ENCODE peak calls at places on chromosomes 4 and X, in four cellular contexts. X is CD4-positive, alpha-beta T cell; P is spleen; R is body of pancreas. M is an unnamed sample.

GRCh38 chr4:174613979-174614378 is 91.7 kb upstream of the HPGD start:
- DNase-seq in X (no peak), P (no peak), R (no peak), M (no peak)

GRCh38 chrX:153764786-153765137 is 713 bp downstream of the PLXNB3 start:
- DNase-seq in X (no peak), P (peak), R (no peak), M (no peak)

GRCh38 chr4:1501754-1502500 is 95.7 kb upstream of the NKX1-1 start:
- DNase-seq in X (no peak), P (peak), R (no peak), M (no peak)

GRCh38 chr4:101033986-101034385 is 313.3 kb downstream of the PPP3CA start:
- DNase-seq in X (no peak), P (no peak), R (no peak), M (no peak)

GRCh38 chr4:38078590-38079381 is 118.6 kb downstream of the PTTG2 start:
- DNase-seq in X (no peak), P (no peak), R (no peak), M (no peak)

GRCh38 chr4:36285784-36286480 is 4.5 kb downstream of the DTHD1 start:
- DNase-seq in X (peak), P (no peak), R (peak), M (peak)

GRCh38 chr4:1579834-1580686 is 104.1 kb downstream of the FAM53A start:
- DNase-seq in X (peak), P (peak), R (peak), M (peak)

GRCh38 chrX:47361538-47362511 is 8.6 kb upstream of the ZNF157 start:
- DNase-seq in X (no peak), P (peak), R (peak), M (peak)

GRCh38 chrX:101291204-101291603 is at the start of gene TAF7L:
- DNase-seq in X (no peak), P (no peak), R (no peak), M (no peak)

GRCh38 chrX:40502688-40503087 is 78.1 kb upstream of the ATP6AP2 start:
- DNase-seq in X (no peak), P (no peak), R (no peak), M (no peak)

GRCh38 chr4:48175806-48176205 is 41.8 kb upstream of the TXK start:
- DNase-seq in X (no peak), P (no peak), R (no peak), M (no peak)

GRCh38 chrX:69603566-69604194 is 12.2 kb upstream of the EDA start:
- DNase-seq in X (no peak), P (no peak), R (peak), M (no peak)

GRCh38 chr4:93313207-93313606 is 515.3 kb upstream of the ATOH1 start:
- DNase-seq in X (no peak), P (no peak), R (no peak), M (no peak)

GRCh38 chrX:15718283-15718970 is 19.6 kb upstream of the CA5B start:
- DNase-seq in X (no peak), P (no peak), R (no peak), M (no peak)

GRCh38 chr4:75733369-75733768 is 9.0 kb downstream of the USO1 start:
- DNase-seq in X (no peak), P (no peak), R (no peak), M (no peak)

GRCh38 chr4:89434364-89434988 is 126.9 kb upstream of the GPRIN3 start:
- DNase-seq in X (no peak), P (no peak), R (peak), M (peak)

GRCh38 chr4:93396274-93396673 is 432.3 kb upstream of the ATOH1 start:
- DNase-seq in X (no peak), P (no peak), R (no peak), M (no peak)

GRCh38 chr4:126306152-126306869 is 991.6 kb downstream of the FAT4 start:
- DNase-seq in X (no peak), P (no peak), R (no peak), M (no peak)

GRCh38 chr4:169268951-169269781 is 1.6 kb downstream of the SH3RF1 start:
- DNase-seq in X (no peak), P (no peak), R (no peak), M (no peak)

GRCh38 chr4:14924080-14924916 is 78.0 kb upstream of the CPEB2 start:
- DNase-seq in X (no peak), P (no peak), R (no peak), M (no peak)

GRCh38 chr4:2837904-2838496 is 5.6 kb upstream of the ADD1 start:
- DNase-seq in X (peak), P (peak), R (peak), M (no peak)

GRCh38 chr4:126230244-126230643 is 915.5 kb downstream of the FAT4 start:
- DNase-seq in X (no peak), P (no peak), R (no peak), M (no peak)

GRCh38 chrX:10050481-10050880 is 83.3 kb downstream of the CLDN34 start:
- DNase-seq in X (no peak), P (no peak), R (no peak), M (no peak)

GRCh38 chr4:169416997-169417396 is 146.2 kb upstream of the SH3RF1 start:
- DNase-seq in X (no peak), P (no peak), R (no peak), M (no peak)

GRCh38 chrX:153379971-153380581 is 21.1 kb downstream of the PNMA6E start:
- DNase-seq in X (no peak), P (no peak), R (no peak), M (no peak)

GRCh38 chr4:139655116-139655515 is 10.5 kb upstream of the MGST2 start:
- DNase-seq in X (no peak), P (no peak), R (peak), M (no peak)

GRCh38 chrX:110056419-110056818 is 53.5 kb downstream of the TMEM164 start:
- DNase-seq in X (no peak), P (no peak), R (no peak), M (no peak)

GRCh38 chr4:72931346-72931745 is 138.2 kb downstream of the COX18 start:
- DNase-seq in X (no peak), P (no peak), R (no peak), M (no peak)

GRCh38 chr4:7120341-7120740 is 52.5 kb upstream of the GRPEL1 start:
- DNase-seq in X (no peak), P (no peak), R (no peak), M (peak)

GRCh38 chrX:11427082-11428033 is 134.1 kb downstream of the AMELX start:
- DNase-seq in X (no peak), P (peak), R (peak), M (peak)

GRCh38 chr4:68021185-68021584 is 57.9 kb upstream of the TMPRSS11A start:
- DNase-seq in X (no peak), P (no peak), R (no peak), M (no peak)

GRCh38 chrX:39327255-39327654 is 526.0 kb downstream of the MID1IP1 start:
- DNase-seq in X (no peak), P (no peak), R (no peak), M (no peak)

GRCh38 chr4:82823062-82823461 is 24.5 kb upstream of the SCD5 start:
- DNase-seq in X (no peak), P (no peak), R (no peak), M (no peak)

GRCh38 chrX:85288992-85289723 is 45.4 kb downstream of the ZNF711 start:
- DNase-seq in X (no peak), P (no peak), R (no peak), M (no peak)
- TF ChIP-seq CTCF in X (no peak), P (no peak), R (no peak), M (no peak)

GRCh38 chr4:24793219-24794005 is 2.0 kb upstream of the SOD3 start:
- DNase-seq in X (no peak), P (no peak), R (no peak), M (no peak)
- TF ChIP-seq CTCF in X (no peak), P (no peak), R (no peak), M (no peak)

DNA sequence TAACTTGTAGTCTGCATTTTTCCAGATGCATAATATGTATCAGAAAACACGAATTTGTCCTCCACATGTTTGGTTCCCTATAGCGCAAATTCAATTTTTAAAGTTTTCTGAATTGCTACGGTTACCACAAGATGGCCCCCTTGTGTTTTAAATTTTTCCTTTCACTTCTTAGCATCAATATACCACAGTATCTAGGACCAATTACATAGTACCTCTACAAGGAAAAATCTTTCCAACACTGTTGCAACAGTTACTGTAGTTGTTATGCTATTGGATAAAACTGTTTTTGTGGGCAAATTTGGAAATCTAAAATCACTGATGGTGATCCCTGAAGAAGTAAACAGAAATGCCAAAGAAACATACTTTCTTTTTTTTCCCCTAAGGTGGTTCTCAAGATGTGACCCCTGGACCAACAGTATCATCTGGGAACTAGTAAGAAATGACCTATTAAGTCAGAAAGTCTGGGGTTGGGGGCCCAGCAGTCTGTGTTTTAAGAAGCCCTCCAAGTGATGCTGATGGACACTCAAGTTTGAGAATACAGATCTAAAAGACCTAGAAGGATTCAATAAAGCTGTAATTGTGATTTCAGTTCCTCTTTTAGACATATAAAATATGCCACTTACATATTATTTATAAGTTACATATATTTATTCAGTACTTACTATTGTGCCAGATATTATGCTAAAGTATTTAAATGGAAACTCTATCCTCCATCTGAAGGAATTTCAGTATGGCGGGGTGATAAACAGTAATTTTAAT is 3.1 kb downstream of the ZGRF1 start:
- DNase-seq in X (no peak), P (no peak), R (no peak), M (peak)
- TF ChIP-seq CTCF in X (peak), P (peak), R (no peak), M (peak)

GRCh38 chr4:64584981-64585557 is 175.8 kb upstream of the TECRL start:
- DNase-seq in X (no peak), P (no peak), R (peak), M (peak)
- TF ChIP-seq CTCF in X (peak), P (peak), R (peak), M (peak)

GRCh38 chr4:94912606-94913005 is 154.9 kb downstream of the BMPR1B start:
- DNase-seq in X (no peak), P (no peak), R (no peak), M (no peak)

GRCh38 chr4:94905511-94905910 is 147.8 kb downstream of the BMPR1B start:
- DNase-seq in X (no peak), P (no peak), R (no peak), M (no peak)

GRCh38 chr4:94913316-94913715 is 155.6 kb downstream of the BMPR1B start:
- DNase-seq in X (no peak), P (no peak), R (no peak), M (no peak)

GRCh38 chr4:94911141-94911540 is 153.4 kb downstream of the BMPR1B start:
- DNase-seq in X (no peak), P (no peak), R (no peak), M (no peak)

GRCh38 chr4:94909645-94910044 is 151.9 kb downstream of the BMPR1B start:
- DNase-seq in X (no peak), P (no peak), R (no peak), M (no peak)
- TF ChIP-seq CTCF in X (no peak), P (no peak), R (no peak), M (no peak)

GRCh38 chr4:105196523-105197145 is 50.0 kb downstream of the TET2 start:
- DNase-seq in X (no peak), P (no peak), R (no peak), M (no peak)
- TF ChIP-seq CTCF in X (no peak), P (no peak), R (no peak), M (peak)

GRCh38 chrX:52425710-52426245 is 57.0 kb downstream of the XAGE2 start:
- DNase-seq in X (no peak), P (no peak), R (no peak), M (no peak)
- TF ChIP-seq CTCF in X (no peak), P (no peak), R (no peak), M (no peak)

DNA sequence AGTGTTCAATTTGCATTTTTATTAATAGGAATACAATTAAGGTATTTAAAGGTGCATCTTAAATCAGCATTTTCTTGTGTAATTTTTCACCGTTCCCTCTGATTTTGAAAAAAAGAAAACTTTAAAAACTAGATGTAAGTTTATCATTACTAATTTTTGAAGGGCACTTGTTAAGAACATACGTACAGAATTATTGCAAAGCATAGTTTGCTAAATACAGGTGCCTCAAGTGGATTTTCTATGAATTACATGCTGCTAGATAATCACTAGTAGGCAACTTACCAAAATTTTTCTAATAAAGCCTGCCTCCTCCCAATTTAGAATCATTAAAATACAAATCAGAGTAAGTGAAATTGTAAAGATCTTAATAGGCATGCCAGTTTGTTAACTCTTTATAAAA is 8.5 kb downstream of the CNKSR2 start:
- DNase-seq in X (no peak), P (no peak), R (no peak), M (no peak)
- TF ChIP-seq CTCF in X (peak), P (peak), R (no peak), M (no peak)